ENCODE peak calls at places on chromosome 7, in five cellular contexts. G, L, Q, Z and K are unnamed samples.
A peak's percentile ranks its signal among the peaks of the same experiment; 100 is the strongest.

GRCh38 chr7:31073486-31074383 is 21.6 kb downstream of the ADCYAP1R1 start:
- DNase-seq in G (no peak), L (no peak), Q (peak; percentile 11), Z (peak; percentile 6), K (no peak)

GRCh38 chr7:133481676-133482075 is 228.8 kb downstream of the EXOC4 start:
- DNase-seq in G (no peak), L (no peak), Q (peak; percentile 60), Z (peak; percentile 76), K (peak; percentile 86)

GRCh38 chr7:47154781-47155180 is 427.1 kb downstream of the TNS3 start:
- DNase-seq in G (no peak), L (no peak), Q (no peak), Z (no peak), K (no peak)

GRCh38 chr7:145665499-145666258 is 450.9 kb upstream of the CNTNAP2 start:
- DNase-seq in G (no peak), L (no peak), Q (no peak), Z (no peak), K (peak; percentile 5)

GRCh38 chr7:21767300-21767900 is 178.3 kb downstream of the CDCA7L start:
- DNase-seq in G (peak; percentile 36), L (no peak), Q (peak; percentile 88), Z (peak; percentile 25), K (peak; percentile 85)

GRCh38 chr7:108045154-108045553 is 42.2 kb upstream of the LAMB1 start:
- DNase-seq in G (no peak), L (no peak), Q (no peak), Z (peak; percentile 89), K (peak; percentile 88)

GRCh38 chr7:16734148-16734726 is 19.3 kb upstream of the TSPAN13 start:
- DNase-seq in G (no peak), L (no peak), Q (no peak), Z (no peak), K (peak; percentile 70)

GRCh38 chr7:128940494-128941322 is 3.0 kb downstream of the IRF5 start:
- DNase-seq in G (peak; percentile 41), L (no peak), Q (no peak), Z (no peak), K (no peak)

GRCh38 chr7:96407427-96407826 is 85.5 kb upstream of the SLC25A13 start:
- DNase-seq in G (no peak), L (no peak), Q (peak; percentile 63), Z (peak; percentile 77), K (peak; percentile 76)

GRCh38 chr7:157817433-157817832 is 480.6 kb downstream of the DNAJB6 start:
- DNase-seq in G (no peak), L (no peak), Q (no peak), Z (no peak), K (no peak)

GRCh38 chr7:157890921-157891401 is 554.2 kb downstream of the DNAJB6 start:
- DNase-seq in G (no peak), L (no peak), Q (no peak), Z (no peak), K (no peak)

GRCh38 chr7:39678935-39679690 is 55.7 kb downstream of the RALA start:
- DNase-seq in G (no peak), L (no peak), Q (no peak), Z (no peak), K (no peak)

GRCh38 chr7:1855396-1856160 is 185.5 kb downstream of the ELFN1 start:
- DNase-seq in G (no peak), L (no peak), Q (no peak), Z (no peak), K (no peak)

GRCh38 chr7:113289140-113289740 is 170.9 kb upstream of the SMIM30 start:
- DNase-seq in G (no peak), L (peak; percentile 34), Q (peak; percentile 66), Z (peak; percentile 18), K (peak; percentile 70)

GRCh38 chr7:22302951-22303423 is 54.0 kb downstream of the RAPGEF5 start:
- DNase-seq in G (no peak), L (no peak), Q (no peak), Z (no peak), K (no peak)

GRCh38 chr7:8440670-8441069 is 7.3 kb downstream of the NXPH1 start:
- DNase-seq in G (no peak), L (no peak), Q (no peak), Z (no peak), K (no peak)

GRCh38 chr7:157021893-157022680 is 11.6 kb upstream of the MNX1 start:
- DNase-seq in G (no peak), L (no peak), Q (no peak), Z (no peak), K (no peak)

GRCh38 chr7:16985621-16986020 is 103.8 kb upstream of the AGR3 start:
- DNase-seq in G (no peak), L (no peak), Q (peak; percentile 78), Z (no peak), K (no peak)

GRCh38 chr7:80833289-80834104 is 85.4 kb downstream of the SEMA3C start:
- DNase-seq in G (no peak), L (no peak), Q (peak; percentile 34), Z (peak; percentile 96), K (peak; percentile 83)

GRCh38 chr7:156475666-156476065 is 164.9 kb upstream of the RNF32 start:
- DNase-seq in G (peak; percentile 45), L (peak; percentile 3), Q (no peak), Z (peak; percentile 79), K (peak; percentile 35)

GRCh38 chr7:50356945-50357268 is 52.4 kb downstream of the IKZF1 start:
- DNase-seq in G (no peak), L (no peak), Q (no peak), Z (no peak), K (no peak)

GRCh38 chr7:131238260-131238940 is 89.3 kb upstream of the MKLN1 start:
- DNase-seq in G (no peak), L (no peak), Q (peak; percentile 50), Z (peak; percentile 72), K (peak; percentile 89)

GRCh38 chr7:78226059-78226658 is 427.6 kb downstream of the PHTF2 start:
- DNase-seq in G (no peak), L (peak; percentile 22), Q (peak; percentile 53), Z (no peak), K (no peak)

GRCh38 chr7:69067397-69067796 is 530.9 kb upstream of the AUTS2 start:
- DNase-seq in G (no peak), L (no peak), Q (peak; percentile 9), Z (peak; percentile 4), K (no peak)

GRCh38 chr7:116782177-116782711 is 80.1 kb upstream of the CAPZA2 start:
- DNase-seq in G (no peak), L (no peak), Q (peak; percentile 89), Z (peak; percentile 87), K (peak; percentile 82)

GRCh38 chr7:127137146-127137545 is 115.6 kb downstream of the GRM8 start:
- DNase-seq in G (no peak), L (no peak), Q (no peak), Z (no peak), K (no peak)

GRCh38 chr7:94417261-94417660 is 22.6 kb downstream of the COL1A2 start:
- DNase-seq in G (no peak), L (no peak), Q (no peak), Z (no peak), K (no peak)

GRCh38 chr7:158428131-158428841 is 159.3 kb downstream of the PTPRN2 start:
- DNase-seq in G (no peak), L (no peak), Q (no peak), Z (no peak), K (no peak)

GRCh38 chr7:46131916-46132795 is 211.1 kb upstream of the IGFBP3 start:
- DNase-seq in G (no peak), L (peak; percentile 28), Q (peak; percentile 69), Z (no peak), K (peak; percentile 63)

GRCh38 chr7:91632234-91632947 is 248.1 kb downstream of the MTERF1 start:
- DNase-seq in G (no peak), L (no peak), Q (no peak), Z (no peak), K (no peak)